ENCODE peak calls at places on chromosomes 13 and 19, in six cellular contexts. One of them, this sample, is unnamed.

GRCh38 chr13:20442370-20442769 is 83.3 kb downstream of the CRYL1 start:
- DNase-seq in endothelial cell: no peak
- DNase-seq in colonic mucosa: no peak
- DNase-seq in GM23338: no peak
- DNase-seq in OCI-LY7: no peak
- DNase-seq in transverse colon: no peak
- DNase-seq in this sample: no peak

GRCh38 chr19:36136975-36137686 is 2.7 kb upstream of the CAPNS1 start:
- DNase-seq in GM23338: no peak
- DNase-seq in transverse colon: peak; percentile 80
- DNase-seq in endothelial cell: no peak
- DNase-seq in colonic mucosa: peak; percentile 84
- DNase-seq in OCI-LY7: no peak
- DNase-seq in this sample: peak; percentile 12

GRCh38 chr19:43479961-43480561 is 14.7 kb upstream of the LYPD3 start:
- DNase-seq in transverse colon: no peak
- DNase-seq in endothelial cell: no peak
- DNase-seq in GM23338: no peak
- DNase-seq in colonic mucosa: no peak
- DNase-seq in OCI-LY7: no peak
- DNase-seq in this sample: no peak

GRCh38 chr19:41584931-41585330 is 9.0 kb downstream of the CEACAM21 start:
- DNase-seq in OCI-LY7: no peak
- DNase-seq in GM23338: no peak
- DNase-seq in colonic mucosa: no peak
- DNase-seq in endothelial cell: no peak
- DNase-seq in transverse colon: no peak
- DNase-seq in this sample: no peak

GRCh38 chr13:113930711-113931637 is 42.9 kb downstream of the C13orf46 start:
- DNase-seq in transverse colon: no peak
- DNase-seq in colonic mucosa: no peak
- DNase-seq in GM23338: no peak
- DNase-seq in endothelial cell: no peak
- DNase-seq in OCI-LY7: no peak
- DNase-seq in this sample: peak; percentile 67

GRCh38 chr13:48220592-48221300 is 12.3 kb upstream of the ITM2B start:
- DNase-seq in colonic mucosa: no peak
- DNase-seq in GM23338: no peak
- DNase-seq in transverse colon: no peak
- DNase-seq in OCI-LY7: no peak
- DNase-seq in endothelial cell: no peak
- DNase-seq in this sample: no peak

GRCh38 chr13:45615501-45616101 is at the start of gene ERICH6B:
- DNase-seq in transverse colon: no peak
- DNase-seq in colonic mucosa: no peak
- DNase-seq in GM23338: peak; percentile 91
- DNase-seq in endothelial cell: peak; percentile 58
- DNase-seq in OCI-LY7: no peak
- DNase-seq in this sample: no peak

GRCh38 chr19:35079826-35080225 is 35.8 kb upstream of the FXYD3 start:
- DNase-seq in OCI-LY7: no peak
- DNase-seq in endothelial cell: no peak
- DNase-seq in colonic mucosa: no peak
- DNase-seq in GM23338: no peak
- DNase-seq in transverse colon: no peak
- DNase-seq in this sample: no peak

GRCh38 chr19:38388310-38389100 is at the start of gene SPRED3:
- DNase-seq in transverse colon: no peak
- DNase-seq in GM23338: peak; percentile 85
- DNase-seq in OCI-LY7: no peak
- DNase-seq in colonic mucosa: no peak
- DNase-seq in endothelial cell: peak; percentile 33
- DNase-seq in this sample: peak; percentile 42

GRCh38 chr19:35118268-35119026 is 2.8 kb downstream of the FXYD3 start:
- DNase-seq in transverse colon: peak; percentile 66
- DNase-seq in OCI-LY7: no peak
- DNase-seq in colonic mucosa: peak; percentile 69
- DNase-seq in GM23338: no peak
- DNase-seq in endothelial cell: no peak
- DNase-seq in this sample: no peak

GRCh38 chr13:110525328-110526319 is 35.9 kb downstream of the RAB20 start:
- DNase-seq in OCI-LY7: peak; percentile 1
- DNase-seq in endothelial cell: no peak
- DNase-seq in GM23338: no peak
- DNase-seq in colonic mucosa: peak; percentile 62
- DNase-seq in transverse colon: peak; percentile 46
- DNase-seq in this sample: peak; percentile 71

GRCh38 chr13:32528358-32528757 is 10.2 kb downstream of the N4BP2L2 start:
- DNase-seq in OCI-LY7: no peak
- DNase-seq in transverse colon: no peak
- DNase-seq in endothelial cell: no peak
- DNase-seq in GM23338: no peak
- DNase-seq in colonic mucosa: no peak
- DNase-seq in this sample: no peak

GRCh38 chr19:7522072-7522922 is at the start of gene MCOLN1:
- DNase-seq in endothelial cell: peak; percentile 100
- DNase-seq in colonic mucosa: peak; percentile 99
- DNase-seq in OCI-LY7: peak; percentile 99
- DNase-seq in GM23338: peak; percentile 99
- DNase-seq in transverse colon: peak; percentile 100
- DNase-seq in this sample: peak; percentile 100
- TF ChIP-seq CTCF in endothelial cell: no peak
- TF ChIP-seq CTCF in colonic mucosa: no peak
- TF ChIP-seq CTCF in OCI-LY7: no peak
- TF ChIP-seq CTCF in GM23338: no peak
- TF ChIP-seq CTCF in transverse colon: no peak
- TF ChIP-seq CTCF in this sample: no peak

GRCh38 chr19:594265-594870 is 4.7 kb downstream of the HCN2 start:
- DNase-seq in endothelial cell: no peak
- DNase-seq in GM23338: no peak
- DNase-seq in colonic mucosa: no peak
- DNase-seq in transverse colon: no peak
- DNase-seq in OCI-LY7: no peak
- DNase-seq in this sample: no peak

GRCh38 chr19:595326-596262 is 5.9 kb downstream of the HCN2 start:
- DNase-seq in endothelial cell: no peak
- DNase-seq in colonic mucosa: no peak
- DNase-seq in transverse colon: no peak
- DNase-seq in OCI-LY7: no peak
- DNase-seq in GM23338: no peak
- DNase-seq in this sample: no peak

GRCh38 chr19:596263-596655 is 6.6 kb downstream of the HCN2 start:
- DNase-seq in OCI-LY7: no peak
- DNase-seq in endothelial cell: no peak
- DNase-seq in colonic mucosa: no peak
- DNase-seq in GM23338: no peak
- DNase-seq in transverse colon: no peak
- DNase-seq in this sample: no peak

GRCh38 chr19:601310-601709 is 11.6 kb downstream of the HCN2 start:
- DNase-seq in GM23338: no peak
- DNase-seq in endothelial cell: no peak
- DNase-seq in colonic mucosa: no peak
- DNase-seq in transverse colon: no peak
- DNase-seq in OCI-LY7: no peak
- DNase-seq in this sample: no peak

DNA sequence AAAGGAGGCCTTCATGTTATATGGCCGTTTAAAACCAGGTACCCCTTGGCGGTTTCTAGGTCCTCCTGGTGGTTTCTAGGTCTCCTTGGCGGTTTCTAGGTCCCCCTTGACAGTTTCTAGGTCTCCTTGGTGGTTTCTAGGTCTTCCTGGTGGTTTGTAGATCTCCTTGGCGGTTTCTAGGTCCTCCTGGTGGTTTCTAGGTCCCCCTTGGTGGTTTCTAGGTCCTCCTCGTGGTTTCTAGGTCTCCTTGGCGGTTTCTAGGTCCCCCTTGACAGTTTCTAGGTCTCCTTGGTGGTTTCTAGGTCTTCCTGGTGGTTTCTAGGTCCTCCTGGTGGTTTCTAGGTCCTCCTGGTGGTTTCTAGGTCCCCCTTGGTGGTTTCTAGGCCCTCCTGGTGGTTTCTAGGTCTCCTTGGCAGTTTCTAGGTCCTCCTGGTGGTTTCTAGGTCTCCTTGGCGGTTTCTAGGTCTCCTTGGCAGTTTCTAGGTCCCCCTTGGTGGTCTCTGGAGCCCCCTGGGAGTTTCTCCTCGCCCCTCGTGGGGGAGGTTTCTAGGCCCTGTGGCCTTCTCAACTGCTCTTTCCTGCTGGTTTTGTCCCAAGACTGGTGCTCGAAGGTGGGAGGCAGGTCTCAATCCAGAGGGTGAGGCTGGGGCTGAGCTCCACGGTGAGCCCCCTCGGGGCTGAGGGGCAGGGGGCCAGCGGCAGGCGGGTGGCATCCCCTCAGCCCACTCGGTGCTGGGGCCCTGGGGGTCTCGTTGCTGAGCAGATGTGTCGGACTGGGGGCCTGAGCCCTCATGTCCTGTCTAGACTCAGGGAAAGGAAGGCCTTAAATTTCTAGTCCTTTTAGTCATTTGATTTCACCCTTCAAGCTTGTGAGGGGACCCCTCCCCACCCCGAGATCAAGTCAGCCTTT is 8.0 kb downstream of the HCN2 start:
- DNase-seq in OCI-LY7: no peak
- DNase-seq in transverse colon: no peak
- DNase-seq in GM23338: no peak
- DNase-seq in endothelial cell: no peak
- DNase-seq in colonic mucosa: no peak
- DNase-seq in this sample: no peak
- TF ChIP-seq CTCF in OCI-LY7: no peak
- TF ChIP-seq CTCF in transverse colon: no peak
- TF ChIP-seq CTCF in GM23338: no peak
- TF ChIP-seq CTCF in endothelial cell: no peak
- TF ChIP-seq CTCF in colonic mucosa: no peak
- TF ChIP-seq CTCF in this sample: no peak

GRCh38 chr13:90355162-90355751 is 992.2 kb upstream of the MIR17HG start:
- DNase-seq in colonic mucosa: no peak
- DNase-seq in OCI-LY7: no peak
- DNase-seq in GM23338: no peak
- DNase-seq in transverse colon: no peak
- DNase-seq in endothelial cell: no peak
- DNase-seq in this sample: no peak

DNA sequence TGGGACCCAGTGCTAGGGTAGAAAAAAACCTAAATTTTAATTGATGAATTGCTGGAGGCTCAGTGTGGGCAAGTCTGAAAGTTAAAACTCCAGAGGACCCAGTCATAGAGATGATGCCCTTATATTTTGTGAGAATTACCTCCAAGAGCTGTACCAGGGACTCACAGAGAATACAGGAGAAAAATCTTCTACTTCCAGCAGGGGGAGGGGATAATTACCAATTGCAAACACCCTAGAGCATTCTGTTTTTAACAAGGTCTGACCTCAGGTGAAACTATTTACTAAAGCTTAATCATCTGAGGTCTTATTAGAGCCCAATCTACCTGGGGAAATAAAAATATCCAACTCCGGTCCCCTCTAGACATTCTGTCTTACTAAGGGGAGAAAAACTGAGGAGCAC is 994.7 kb upstream of the MIR17HG start:
- DNase-seq in transverse colon: no peak
- DNase-seq in GM23338: peak; percentile 39
- DNase-seq in colonic mucosa: no peak
- DNase-seq in endothelial cell: no peak
- DNase-seq in OCI-LY7: no peak
- DNase-seq in this sample: no peak
- TF ChIP-seq CTCF in transverse colon: no peak
- TF ChIP-seq CTCF in GM23338: peak; percentile 24
- TF ChIP-seq CTCF in colonic mucosa: no peak
- TF ChIP-seq CTCF in endothelial cell: no peak
- TF ChIP-seq CTCF in OCI-LY7: no peak
- TF ChIP-seq CTCF in this sample: no peak

DNA sequence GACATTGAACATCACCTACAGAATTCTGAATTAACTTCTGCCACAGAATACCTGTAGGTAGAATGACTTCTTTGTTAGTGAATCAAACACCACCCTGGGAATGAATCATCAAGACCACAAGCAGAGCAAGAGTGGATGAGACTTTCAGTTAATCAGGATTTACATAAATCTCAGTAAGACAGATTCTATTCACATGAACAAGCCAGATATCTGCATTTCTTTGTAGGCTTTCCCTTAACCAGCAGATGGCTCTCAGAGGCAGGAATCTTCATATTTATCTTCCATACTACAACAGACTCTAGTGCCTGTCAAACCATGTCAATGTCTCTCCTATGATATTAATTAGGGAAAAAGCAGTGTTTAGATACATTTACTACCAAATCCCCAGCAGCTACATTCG is 412.1 kb downstream of the KLF12 start:
- DNase-seq in transverse colon: no peak
- DNase-seq in endothelial cell: no peak
- DNase-seq in OCI-LY7: peak; percentile 3
- DNase-seq in GM23338: peak; percentile 58
- DNase-seq in colonic mucosa: no peak
- DNase-seq in this sample: peak; percentile 29
- TF ChIP-seq CTCF in transverse colon: no peak
- TF ChIP-seq CTCF in endothelial cell: no peak
- TF ChIP-seq CTCF in OCI-LY7: peak; percentile 52
- TF ChIP-seq CTCF in GM23338: peak; percentile 35
- TF ChIP-seq CTCF in colonic mucosa: no peak
- TF ChIP-seq CTCF in this sample: no peak

GRCh38 chr13:44474122-44474910 is 100.7 kb downstream of the SERP2 start:
- DNase-seq in endothelial cell: no peak
- DNase-seq in GM23338: peak; percentile 38
- DNase-seq in transverse colon: no peak
- DNase-seq in colonic mucosa: no peak
- DNase-seq in OCI-LY7: no peak
- DNase-seq in this sample: no peak
- TF ChIP-seq CTCF in endothelial cell: no peak
- TF ChIP-seq CTCF in GM23338: no peak
- TF ChIP-seq CTCF in transverse colon: no peak
- TF ChIP-seq CTCF in colonic mucosa: no peak
- TF ChIP-seq CTCF in OCI-LY7: no peak
- TF ChIP-seq CTCF in this sample: no peak